ENCODE peak calls at places on chromosomes 12 and 14, in six cellular contexts. One of them, this sample, is unnamed.
A peak's percentile ranks its signal among the peaks of the same experiment; 100 is the strongest.

GRCh38 chr12:98845957-98846356 is 200.9 kb downstream of the APAF1 start:
- DNase-seq in tibial nerve: no peak
- DNase-seq in sigmoid colon: no peak
- DNase-seq in stomach: no peak
- DNase-seq in ovary: no peak
- DNase-seq in suprapubic skin: no peak
- DNase-seq in this sample: no peak

GRCh38 chr12:114812858-114813761 is 129.1 kb upstream of the TBX3 start:
- DNase-seq in tibial nerve: no peak
- DNase-seq in sigmoid colon: no peak
- DNase-seq in stomach: no peak
- DNase-seq in ovary: peak; percentile 52
- DNase-seq in suprapubic skin: no peak
- DNase-seq in this sample: no peak

GRCh38 chr12:131364903-131365820 is 345.7 kb upstream of the SFSWAP start:
- DNase-seq in tibial nerve: no peak
- DNase-seq in sigmoid colon: peak; percentile 27
- DNase-seq in stomach: no peak
- DNase-seq in ovary: no peak
- DNase-seq in suprapubic skin: peak; percentile 38
- DNase-seq in this sample: no peak

GRCh38 chr12:57474430-57474829 is 5.2 kb downstream of the ARHGAP9 start:
- DNase-seq in tibial nerve: no peak
- DNase-seq in sigmoid colon: no peak
- DNase-seq in stomach: no peak
- DNase-seq in ovary: no peak
- DNase-seq in suprapubic skin: no peak
- DNase-seq in this sample: no peak

GRCh38 chr12:509494-509893 is 49.8 kb downstream of the B4GALNT3 start:
- DNase-seq in tibial nerve: no peak
- DNase-seq in sigmoid colon: no peak
- DNase-seq in stomach: peak; percentile 25
- DNase-seq in ovary: no peak
- DNase-seq in suprapubic skin: no peak
- DNase-seq in this sample: no peak

GRCh38 chr14:20489093-20489994 is 16.0 kb upstream of the RNASE10 start:
- DNase-seq in tibial nerve: no peak
- DNase-seq in sigmoid colon: no peak
- DNase-seq in stomach: no peak
- DNase-seq in ovary: no peak
- DNase-seq in suprapubic skin: no peak
- DNase-seq in this sample: no peak

GRCh38 chr12:68100241-68100640 is 59.3 kb downstream of the IFNG start:
- DNase-seq in tibial nerve: no peak
- DNase-seq in sigmoid colon: no peak
- DNase-seq in stomach: no peak
- DNase-seq in ovary: no peak
- DNase-seq in suprapubic skin: no peak
- DNase-seq in this sample: no peak

GRCh38 chr14:101122855-101123129 is 219.3 kb upstream of the RTL1 start:
- DNase-seq in tibial nerve: peak; percentile 2
- DNase-seq in sigmoid colon: peak; percentile 40
- DNase-seq in stomach: peak; percentile 9
- DNase-seq in ovary: no peak
- DNase-seq in suprapubic skin: no peak
- DNase-seq in this sample: no peak

GRCh38 chr14:23327947-23328744 is 6.9 kb downstream of the PABPN1 start:
- DNase-seq in tibial nerve: peak; percentile 74
- DNase-seq in sigmoid colon: peak; percentile 87
- DNase-seq in stomach: peak; percentile 79
- DNase-seq in ovary: peak; percentile 59
- DNase-seq in suprapubic skin: no peak
- DNase-seq in this sample: no peak

GRCh38 chr12:53726342-53726741 is 910 bp downstream of the CALCOCO1 start:
- DNase-seq in tibial nerve: no peak
- DNase-seq in sigmoid colon: no peak
- DNase-seq in stomach: no peak
- DNase-seq in ovary: no peak
- DNase-seq in suprapubic skin: no peak
- DNase-seq in this sample: no peak

GRCh38 chr12:54036620-54037359 is 3.9 kb downstream of the HOXC5 start:
- DNase-seq in tibial nerve: no peak
- DNase-seq in sigmoid colon: no peak
- DNase-seq in stomach: no peak
- DNase-seq in ovary: no peak
- DNase-seq in suprapubic skin: peak; percentile 78
- DNase-seq in this sample: no peak

GRCh38 chr14:68794856-68795601 is 2.2 kb upstream of the ZFP36L1 start:
- DNase-seq in tibial nerve: peak; percentile 72
- DNase-seq in sigmoid colon: peak; percentile 80
- DNase-seq in stomach: peak; percentile 45
- DNase-seq in ovary: peak; percentile 68
- DNase-seq in suprapubic skin: peak; percentile 81
- DNase-seq in this sample: no peak

GRCh38 chr14:41297961-41298690 is 308.6 kb upstream of the LRFN5 start:
- DNase-seq in tibial nerve: no peak
- DNase-seq in sigmoid colon: no peak
- DNase-seq in stomach: no peak
- DNase-seq in ovary: no peak
- DNase-seq in suprapubic skin: no peak
- DNase-seq in this sample: no peak

GRCh38 chr12:34607520-34608195 is 585.4 kb downstream of the ALG10 start:
- DNase-seq in tibial nerve: no peak
- DNase-seq in sigmoid colon: peak; percentile 41
- DNase-seq in stomach: no peak
- DNase-seq in ovary: no peak
- DNase-seq in suprapubic skin: peak; percentile 54
- DNase-seq in this sample: no peak

GRCh38 chr14:50800032-50800431 is 30.9 kb downstream of the NIN start:
- DNase-seq in tibial nerve: no peak
- DNase-seq in sigmoid colon: no peak
- DNase-seq in stomach: no peak
- DNase-seq in ovary: no peak
- DNase-seq in suprapubic skin: no peak
- DNase-seq in this sample: no peak

GRCh38 chr12:40752011-40752410 is 59.8 kb downstream of the CNTN1 start:
- DNase-seq in tibial nerve: no peak
- DNase-seq in sigmoid colon: no peak
- DNase-seq in stomach: no peak
- DNase-seq in ovary: no peak
- DNase-seq in suprapubic skin: no peak
- DNase-seq in this sample: no peak

GRCh38 chr14:58699656-58700055 is 61.9 kb downstream of the DACT1 start:
- DNase-seq in tibial nerve: no peak
- DNase-seq in sigmoid colon: no peak
- DNase-seq in stomach: no peak
- DNase-seq in ovary: no peak
- DNase-seq in suprapubic skin: no peak
- DNase-seq in this sample: no peak

GRCh38 chr12:77152623-77153193 is 87.3 kb upstream of the E2F7 start:
- DNase-seq in tibial nerve: peak; percentile 29
- DNase-seq in sigmoid colon: no peak
- DNase-seq in stomach: no peak
- DNase-seq in ovary: no peak
- DNase-seq in suprapubic skin: no peak
- DNase-seq in this sample: no peak

GRCh38 chr12:50453872-50454271 is 50.9 kb upstream of the DIP2B start:
- DNase-seq in tibial nerve: no peak
- DNase-seq in sigmoid colon: no peak
- DNase-seq in stomach: no peak
- DNase-seq in ovary: no peak
- DNase-seq in suprapubic skin: no peak
- DNase-seq in this sample: no peak

GRCh38 chr12:100733817-100734593 is 60.6 kb upstream of the ANO4 start:
- DNase-seq in tibial nerve: no peak
- DNase-seq in sigmoid colon: no peak
- DNase-seq in stomach: no peak
- DNase-seq in ovary: no peak
- DNase-seq in suprapubic skin: no peak
- DNase-seq in this sample: no peak

GRCh38 chr14:59463773-59464650 is 1.2 kb downstream of the GPR135 start:
- DNase-seq in tibial nerve: no peak
- DNase-seq in sigmoid colon: peak; percentile 68
- DNase-seq in stomach: no peak
- DNase-seq in ovary: peak; percentile 32
- DNase-seq in suprapubic skin: no peak
- DNase-seq in this sample: no peak

GRCh38 chr12:10409387-10409786 is at the start of gene KLRC4:
- DNase-seq in tibial nerve: no peak
- DNase-seq in sigmoid colon: no peak
- DNase-seq in stomach: no peak
- DNase-seq in ovary: no peak
- DNase-seq in suprapubic skin: no peak
- DNase-seq in this sample: no peak

GRCh38 chr12:53564276-53564675 is 57.0 kb upstream of the NPFF start:
- DNase-seq in tibial nerve: no peak
- DNase-seq in sigmoid colon: no peak
- DNase-seq in stomach: no peak
- DNase-seq in ovary: no peak
- DNase-seq in suprapubic skin: no peak
- DNase-seq in this sample: no peak

GRCh38 chr14:37824936-37825698 is 229.7 kb downstream of the TTC6 start:
- DNase-seq in tibial nerve: no peak
- DNase-seq in sigmoid colon: no peak
- DNase-seq in stomach: no peak
- DNase-seq in ovary: no peak
- DNase-seq in suprapubic skin: no peak
- DNase-seq in this sample: no peak

GRCh38 chr12:62227091-62227490 is 33.1 kb upstream of the USP15 start:
- DNase-seq in tibial nerve: no peak
- DNase-seq in sigmoid colon: no peak
- DNase-seq in stomach: no peak
- DNase-seq in ovary: no peak
- DNase-seq in suprapubic skin: no peak
- DNase-seq in this sample: no peak

DNA sequence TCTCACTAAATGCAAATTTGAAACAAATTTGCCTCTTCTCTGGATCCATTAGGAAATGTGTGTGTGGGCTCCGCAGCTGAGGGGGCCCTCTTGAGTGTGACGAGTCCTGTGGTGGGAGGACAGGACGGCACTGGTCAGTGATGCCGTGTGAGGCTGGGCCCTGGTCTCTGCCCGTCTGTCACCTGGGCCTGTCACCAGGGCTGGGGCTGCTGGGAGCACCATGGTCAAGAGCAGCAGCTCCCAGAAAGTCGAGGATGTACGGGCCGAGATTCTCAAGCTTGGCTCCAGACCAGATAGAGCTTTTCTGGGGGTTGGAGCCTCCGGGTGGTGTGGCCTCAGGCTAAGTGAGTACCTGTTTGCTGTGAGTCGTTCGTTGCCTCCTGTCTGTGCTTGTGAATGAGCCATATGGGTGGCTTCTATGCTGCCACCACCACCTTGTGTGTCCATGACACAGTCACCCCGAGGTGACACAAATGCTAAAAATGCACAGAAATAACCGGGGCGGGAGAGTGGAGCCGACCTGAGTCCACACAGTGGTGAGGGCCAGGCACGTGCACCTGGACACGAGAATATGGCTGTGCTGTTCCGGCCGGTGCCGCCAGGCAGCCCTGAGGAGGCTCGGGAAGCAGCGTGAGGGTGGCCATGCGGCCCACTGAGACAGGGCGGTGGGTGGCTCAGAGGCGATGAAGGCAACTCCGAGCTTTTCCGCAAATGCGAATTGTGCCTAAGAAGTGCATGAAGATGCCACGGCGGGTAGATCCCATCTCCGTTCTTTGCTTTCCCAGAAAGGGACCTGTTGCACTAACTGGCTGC is 8.7 kb downstream of the PGAM5 start:
- DNase-seq in tibial nerve: no peak
- DNase-seq in sigmoid colon: no peak
- DNase-seq in stomach: no peak
- DNase-seq in ovary: no peak
- DNase-seq in suprapubic skin: no peak
- DNase-seq in this sample: no peak
- H3K27ac ChIP-seq in tibial nerve: no peak overlapping the region
- H3K27ac ChIP-seq in sigmoid colon: no peak overlapping the region
- H3K27ac ChIP-seq in stomach: no peak overlapping the region
- H3K27ac ChIP-seq in ovary: no peak overlapping the region
- H3K27ac ChIP-seq in suprapubic skin: no peak overlapping the region
- H3K27ac ChIP-seq in this sample: no peak overlapping the region

GRCh38 chr14:99480856-99481744 is at the start of the genes CCNK and SETD3:
- DNase-seq in tibial nerve: peak; percentile 98
- DNase-seq in sigmoid colon: peak; percentile 100
- DNase-seq in stomach: peak; percentile 100
- DNase-seq in ovary: peak; percentile 100
- DNase-seq in suprapubic skin: peak; percentile 100
- DNase-seq in this sample: peak; percentile 100
- TF ChIP-seq EP300 in tibial nerve: peak; percentile 93
- TF ChIP-seq EP300 in sigmoid colon: peak; percentile 39
- TF ChIP-seq EP300 in stomach: no peak
- TF ChIP-seq EP300 in ovary: peak; percentile 40
- TF ChIP-seq EP300 in suprapubic skin: no peak
- TF ChIP-seq EP300 in this sample: no peak

GRCh38 chr12:111417290-111417689 is 11.6 kb downstream of the SH2B3 start:
- DNase-seq in tibial nerve: no peak
- DNase-seq in sigmoid colon: no peak
- DNase-seq in stomach: no peak
- DNase-seq in ovary: no peak
- DNase-seq in suprapubic skin: no peak
- DNase-seq in this sample: no peak
- H3K36me3 ChIP-seq in tibial nerve: peaks cover 9% of the 10 kb centered on the region
- H3K36me3 ChIP-seq in sigmoid colon: peaks cover 3% of the 10 kb centered on the region
- H3K36me3 ChIP-seq in stomach: peaks cover 38% of the 10 kb centered on the region
- H3K36me3 ChIP-seq in ovary: no peaks in the 10 kb centered on the region
- H3K36me3 ChIP-seq in suprapubic skin: peaks cover 23% of the 10 kb centered on the region
- H3K36me3 ChIP-seq in this sample: peaks cover 12% of the 10 kb centered on the region

GRCh38 chr12:56042430-56043203 is 899 bp downstream of the RPS26 start:
- DNase-seq in tibial nerve: no peak
- DNase-seq in sigmoid colon: no peak
- DNase-seq in stomach: no peak
- DNase-seq in ovary: no peak
- DNase-seq in suprapubic skin: no peak
- DNase-seq in this sample: no peak

GRCh38 chr12:56038022-56038665 is 3.6 kb upstream of the RPS26 start:
- DNase-seq in tibial nerve: no peak
- DNase-seq in sigmoid colon: no peak
- DNase-seq in stomach: no peak
- DNase-seq in ovary: no peak
- DNase-seq in suprapubic skin: no peak
- DNase-seq in this sample: no peak

GRCh38 chr12:56041579-56042429 is at the start of gene RPS26:
- DNase-seq in tibial nerve: peak; percentile 94
- DNase-seq in sigmoid colon: peak; percentile 98
- DNase-seq in stomach: peak; percentile 95
- DNase-seq in ovary: peak; percentile 98
- DNase-seq in suprapubic skin: peak; percentile 97
- DNase-seq in this sample: peak; percentile 97

GRCh38 chr12:56040963-56041578 is 647 bp upstream of the RPS26 start:
- DNase-seq in tibial nerve: no peak
- DNase-seq in sigmoid colon: no peak
- DNase-seq in stomach: no peak
- DNase-seq in ovary: no peak
- DNase-seq in suprapubic skin: no peak
- DNase-seq in this sample: no peak

DNA sequence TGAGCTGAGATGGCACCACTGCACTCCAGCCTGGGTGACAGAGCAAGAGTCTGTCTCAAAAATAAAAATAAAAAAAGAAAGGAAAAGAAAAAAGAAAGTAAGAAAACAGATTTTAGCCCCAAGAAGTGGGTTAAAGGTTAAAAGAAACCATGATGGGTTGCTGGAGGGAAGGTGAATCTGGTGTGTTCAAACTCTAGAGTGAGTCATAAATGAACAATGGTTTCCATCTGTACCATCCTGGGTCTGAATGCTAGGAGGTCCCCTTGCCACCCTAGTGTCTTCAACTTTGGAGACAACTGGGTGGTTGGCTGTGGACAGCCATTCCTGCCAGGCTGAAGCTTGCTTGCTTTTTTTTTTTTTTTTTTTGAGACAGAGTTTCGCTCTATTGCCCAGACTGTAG is 1.6 kb upstream of the RPS26 start:
- DNase-seq in tibial nerve: no peak
- DNase-seq in sigmoid colon: no peak
- DNase-seq in stomach: no peak
- DNase-seq in ovary: no peak
- DNase-seq in suprapubic skin: no peak
- DNase-seq in this sample: no peak
- H3K27ac ChIP-seq in tibial nerve: no peak overlapping the region
- H3K27ac ChIP-seq in sigmoid colon: no peak overlapping the region
- H3K27ac ChIP-seq in stomach: no peak overlapping the region
- H3K27ac ChIP-seq in ovary: no peak overlapping the region
- H3K27ac ChIP-seq in suprapubic skin: no peak overlapping the region
- H3K27ac ChIP-seq in this sample: no peak overlapping the region